ENCODE peak calls at places on chromosomes 7 and 10, in five cellular contexts. W, F, H, Z and G are unnamed samples.

GRCh38 chr10:122407375-122408125 is 33.0 kb downstream of the PLEKHA1 start:
- DNase-seq in F (peak; percentile 51), W (no peak), H (no peak), Z (peak; percentile 15), G (no peak)

GRCh38 chr7:143492799-143493568 is 15.3 kb downstream of the TAS2R41 start:
- DNase-seq in H (no peak), Z (no peak), W (no peak), F (no peak), G (no peak)

GRCh38 chr7:2956526-2957368 is 86.9 kb downstream of the CARD11 start:
- DNase-seq in H (no peak), F (peak; percentile 70), Z (no peak), W (no peak), G (no peak)

GRCh38 chr7:112072541-112073245 is 133.5 kb downstream of the DOCK4 start:
- DNase-seq in F (no peak), H (no peak), Z (no peak), W (no peak), G (no peak)

GRCh38 chr7:55307123-55307916 is 57.8 kb upstream of the LANCL2 start:
- DNase-seq in Z (no peak), H (no peak), F (no peak), W (no peak), G (no peak)

GRCh38 chr10:35940067-35940989 is 298.2 kb upstream of the FZD8 start:
- DNase-seq in W (no peak), Z (no peak), F (no peak), H (no peak), G (no peak)

GRCh38 chr10:12839349-12839927 is 162.1 kb downstream of the CCDC3 start:
- DNase-seq in W (no peak), Z (no peak), F (no peak), H (no peak), G (no peak)

GRCh38 chr7:73308665-73309214 is at the start of gene NSUN5:
- DNase-seq in Z (peak; percentile 93), F (peak; percentile 93), W (peak; percentile 96), H (peak; percentile 31), G (no peak)

GRCh38 chr10:60707841-60708240 is 70.4 kb upstream of the CDK1 start:
- DNase-seq in W (no peak), Z (no peak), F (no peak), H (no peak), G (no peak)

GRCh38 chr7:3482147-3482921 is 181.3 kb downstream of the SDK1 start:
- DNase-seq in F (no peak), Z (peak; percentile 56), H (no peak), W (no peak), G (no peak)